ENCODE peak calls at places on chromosome 14, in nine cellular contexts. Y is RCC 7860; D is coronary artery; H is activated CD4-positive, alpha-beta T cell treated with anti-CD3 and anti-CD28 coated beads for 48 hours; I is HuH-7.5; E is activated naive CD8-positive, alpha-beta T cell treated with anti-CD3 and anti-CD28 coated beads, Interleukin-2, amount 50 U/mL, for 16 hours; V is astrocyte of the spinal cord; R is HL-60; T is lower leg skin. G is an unnamed sample.

GRCh38 chr14:105093426-105094192 is 28.4 kb upstream of the GPR132 start:
- DNase-seq in Y (peak), D (peak), H (peak), I (peak), E (peak), V (peak), R (no peak), T (peak), G (no peak)

GRCh38 chr14:89445252-89445973 is 28.4 kb upstream of the FOXN3 start:
- DNase-seq in Y (no peak), D (no peak), H (peak), I (no peak), E (no peak), V (no peak), R (peak), T (no peak), G (peak)

GRCh38 chr14:77031680-77032482 is 3.4 kb upstream of the IRF2BPL start:
- DNase-seq in Y (no peak), D (no peak), H (no peak), I (no peak), E (no peak), V (peak), R (no peak), T (no peak), G (no peak)

GRCh38 chr14:106738075-106738474 is 1211.7 kb downstream of the TMEM121 start:
- DNase-seq in Y (no peak), D (no peak), H (no peak), I (no peak), E (no peak), V (no peak), R (no peak), T (no peak), G (no peak)

GRCh38 chr14:97180304-97181200 is 383.4 kb downstream of the VRK1 start:
- DNase-seq in Y (peak), D (no peak), H (peak), I (no peak), E (no peak), V (peak), R (no peak), T (no peak), G (no peak)

GRCh38 chr14:71438684-71439083 is 493.5 kb upstream of the RGS6 start:
- DNase-seq in Y (no peak), D (no peak), H (no peak), I (no peak), E (no peak), V (peak), R (no peak), T (no peak), G (no peak)

GRCh38 chr14:78983126-78983525 is 813.0 kb downstream of the NRXN3 start:
- DNase-seq in Y (no peak), D (no peak), H (no peak), I (no peak), E (no peak), V (no peak), R (no peak), T (no peak), G (no peak)

GRCh38 chr14:53109028-53109687 is 44.0 kb downstream of the DDHD1 start:
- DNase-seq in Y (no peak), D (no peak), H (peak), I (no peak), E (peak), V (no peak), R (peak), T (no peak), G (peak)

GRCh38 chr14:30996892-30997659 is 28.4 kb upstream of the AP4S1 start:
- DNase-seq in Y (no peak), D (no peak), H (no peak), I (no peak), E (no peak), V (no peak), R (no peak), T (no peak), G (no peak)

GRCh38 chr14:49745191-49745590 is 22.8 kb upstream of the KLHDC2 start:
- DNase-seq in Y (no peak), D (no peak), H (no peak), I (no peak), E (no peak), V (no peak), R (no peak), T (no peak), G (no peak)

GRCh38 chr14:96237641-96238040 is 18.4 kb upstream of the BDKRB1 start:
- DNase-seq in Y (no peak), D (no peak), H (no peak), I (no peak), E (no peak), V (no peak), R (no peak), T (no peak), G (no peak)

GRCh38 chr14:64249363-64249762 is 44.8 kb downstream of the ESR2 start:
- DNase-seq in Y (no peak), D (no peak), H (no peak), I (no peak), E (no peak), V (no peak), R (no peak), T (no peak), G (no peak)

GRCh38 chr14:74980746-74981661 is 21.7 kb upstream of the EIF2B2 start:
- DNase-seq in Y (peak), D (peak), H (no peak), I (no peak), E (no peak), V (peak), R (no peak), T (peak), G (no peak)

GRCh38 chr14:92456215-92457017 is 57.2 kb upstream of the RIN3 start:
- DNase-seq in Y (peak), D (peak), H (peak), I (peak), E (no peak), V (peak), R (peak), T (peak), G (peak)

GRCh38 chr14:101865288-101865687 is 99.1 kb upstream of the DYNC1H1 start:
- DNase-seq in Y (peak), D (no peak), H (no peak), I (no peak), E (no peak), V (no peak), R (no peak), T (no peak), G (no peak)

GRCh38 chr14:90573385-90574105 is 176.7 kb downstream of the CALM1 start:
- DNase-seq in Y (no peak), D (no peak), H (no peak), I (no peak), E (no peak), V (no peak), R (no peak), T (no peak), G (no peak)

GRCh38 chr14:35412281-35413057 is 7.9 kb upstream of the NFKBIA start:
- DNase-seq in Y (no peak), D (no peak), H (no peak), I (no peak), E (no peak), V (no peak), R (no peak), T (no peak), G (no peak)

GRCh38 chr14:88669346-88669745 is 106.5 kb downstream of the ZC3H14 start:
- DNase-seq in Y (no peak), D (no peak), H (no peak), I (no peak), E (no peak), V (no peak), R (no peak), T (no peak), G (no peak)

GRCh38 chr14:37034410-37035285 is 137.8 kb downstream of the SLC25A21 start:
- DNase-seq in Y (no peak), D (no peak), H (no peak), I (no peak), E (no peak), V (peak), R (no peak), T (no peak), G (no peak)

GRCh38 chr14:37197421-37198272 is at the start of gene MIPOL1:
- DNase-seq in Y (peak), D (peak), H (peak), I (peak), E (no peak), V (peak), R (no peak), T (peak), G (no peak)

GRCh38 chr14:97618401-97618800 is 821.2 kb downstream of the VRK1 start:
- DNase-seq in Y (no peak), D (no peak), H (no peak), I (no peak), E (no peak), V (no peak), R (no peak), T (no peak), G (no peak)

GRCh38 chr14:73720636-73721035 is 6.5 kb upstream of the PNMA1 start:
- DNase-seq in Y (no peak), D (no peak), H (no peak), I (no peak), E (no peak), V (no peak), R (no peak), T (no peak), G (no peak)

GRCh38 chr14:103198429-103199140 is 75.3 kb downstream of the TNFAIP2 start:
- DNase-seq in Y (no peak), D (no peak), H (no peak), I (peak), E (no peak), V (no peak), R (no peak), T (no peak), G (no peak)

GRCh38 chr14:88765130-88765529 is 27.6 kb downstream of the EML5 start:
- DNase-seq in Y (peak), D (no peak), H (no peak), I (no peak), E (no peak), V (peak), R (no peak), T (no peak), G (no peak)

GRCh38 chr14:54893151-54893760 is 9.4 kb downstream of the GCH1 start:
- DNase-seq in Y (peak), D (no peak), H (peak), I (peak), E (no peak), V (peak), R (no peak), T (no peak), G (peak)